ENCODE peak calls at places on chromosomes 2 and 18, in four cellular contexts. W is GM12892, E is MV-4-11, F is iPS-NIHi11. Y is an unnamed sample.

GRCh38 chr18:8142932-8143331 is 466.3 kb upstream of the RAB12 start:
- DNase-seq in E (no peak), F (no peak), W (no peak), Y (no peak)

GRCh38 chr18:78685250-78685979 is 294.2 kb upstream of the SALL3 start:
- DNase-seq in E (no peak), W (no peak), F (no peak), Y (no peak)

GRCh38 chr18:5584751-5585417 is 41.1 kb upstream of the EPB41L3 start:
- DNase-seq in F (no peak), W (no peak), E (no peak), Y (no peak)

GRCh38 chr2:45259144-45259543 is 249.9 kb upstream of the SIX2 start:
- DNase-seq in W (no peak), E (no peak), F (no peak), Y (no peak)

GRCh38 chr2:239200646-239201530 is 199.9 kb downstream of the HDAC4 start:
- DNase-seq in E (no peak), F (no peak), W (no peak), Y (peak)

GRCh38 chr2:20282916-20283592 is 58.1 kb upstream of the SDC1 start:
- DNase-seq in E (no peak), W (no peak), F (no peak), Y (no peak)

GRCh38 chr2:143259368-143259958 is 130.2 kb downstream of the ARHGAP15 start:
- DNase-seq in F (peak), W (no peak), E (peak), Y (peak)

GRCh38 chr2:158006961-158007664 is 94.6 kb upstream of the UPP2 start:
- DNase-seq in E (peak), W (no peak), F (no peak), Y (no peak)

GRCh38 chr2:88199912-88200682 is 30.0 kb downstream of the THNSL2 start:
- DNase-seq in F (peak), W (no peak), E (no peak), Y (peak)

GRCh38 chr18:60172030-60172429 is 200.5 kb downstream of the MC4R start:
- DNase-seq in F (no peak), E (no peak), W (no peak), Y (no peak)

GRCh38 chr2:205785507-205786222 is 103.4 kb downstream of the NRP2 start:
- DNase-seq in W (no peak), F (no peak), E (no peak), Y (no peak)

GRCh38 chr18:70183441-70183840 is 22.0 kb downstream of the RTTN start:
- DNase-seq in W (no peak), E (no peak), F (no peak), Y (no peak)

GRCh38 chr2:60550151-60550983 is 3.1 kb downstream of the BCL11A start:
- DNase-seq in W (no peak), E (peak), F (peak), Y (peak)

GRCh38 chr2:28345619-28346018 is 47.0 kb upstream of the FOSL2 start:
- DNase-seq in W (no peak), F (no peak), E (no peak), Y (no peak)

GRCh38 chr2:159872353-159872752 is 74.3 kb upstream of the CD302 start:
- DNase-seq in E (no peak), W (no peak), F (no peak), Y (no peak)

GRCh38 chr2:231378028-231378722 is 17.3 kb upstream of the B3GNT7 start:
- DNase-seq in E (peak), F (no peak), W (no peak), Y (no peak)

GRCh38 chr18:31197676-31198075 is 35.0 kb upstream of the DSC1 start:
- DNase-seq in E (no peak), F (no peak), W (no peak), Y (no peak)

GRCh38 chr2:102839668-102840388 is 78.0 kb downstream of the TMEM182 start:
- DNase-seq in W (no peak), F (peak), E (peak), Y (no peak)

GRCh38 chr2:37322368-37322767 is 2.3 kb downstream of the PRKD3 start:
- DNase-seq in W (no peak), E (no peak), F (no peak), Y (no peak)

GRCh38 chr2:231162036-231162345 is 36.4 kb upstream of the ARMC9 start:
- DNase-seq in W (no peak), F (no peak), E (peak), Y (no peak)

GRCh38 chr2:188013767-188014166 is 277.9 kb upstream of the GULP1 start:
- DNase-seq in W (no peak), E (no peak), F (no peak), Y (no peak)

GRCh38 chr18:68826111-68826510 is 28.2 kb downstream of the CCDC102B start:
- DNase-seq in F (no peak), E (peak), W (no peak), Y (no peak)

GRCh38 chr18:50970006-50970405 is 2.2 kb downstream of the ELAC1 start:
- DNase-seq in W (no peak), F (no peak), E (no peak), Y (no peak)

GRCh38 chr2:88621432-88621831 is 5.8 kb downstream of the EIF2AK3 start:
- DNase-seq in W (no peak), F (no peak), E (no peak), Y (no peak)

GRCh38 chr18:23710946-23711345 is 21.7 kb downstream of the LAMA3 start:
- DNase-seq in F (no peak), E (no peak), W (no peak), Y (no peak)

GRCh38 chr18:36700955-36701354 is 127.8 kb downstream of the TPGS2 start:
- DNase-seq in W (no peak), F (no peak), E (no peak), Y (no peak)

GRCh38 chr2:131046580-131047274 is 46.5 kb downstream of the FAM168B start:
- DNase-seq in F (no peak), E (no peak), W (no peak), Y (no peak)

GRCh38 chr18:79537758-79538157 is 141.8 kb upstream of the CTDP1 start:
- DNase-seq in W (no peak), E (no peak), F (no peak), Y (no peak)

GRCh38 chr2:48209214-48209885 is 303.1 kb upstream of the FBXO11 start:
- DNase-seq in F (no peak), E (no peak), W (no peak), Y (no peak)